ENCODE peak calls at places on chromosomes 7 and 10, in ten cellular contexts. One of them, this sample, is unnamed.

GRCh38 chr10:125060851-125061556 is 99.4 kb downstream of the CTBP2 start:
- DNase-seq in hepatic stellate cell: peak
- DNase-seq in SIG-M5: no peak
- DNase-seq in NCI-H2081: peak
- DNase-seq in stimulated activated CD4-positive, alpha-beta T cell treated with anti-CD3 and anti-CD28 coated beads, Interleukin-2, amount 100 ng/mL, for 48 hours: peak
- DNase-seq in AG04449: peak
- DNase-seq in CD4-positive, alpha-beta T cell: peak
- DNase-seq in activated CD4-positive, alpha-beta T cell treated with anti-CD3 and anti-CD28 coated beads for 36 hours: peak
- DNase-seq in activated T-cell treated with anti-CD3 and anti-CD28 coated beads, Interleukin-2, amount 50 U/mL, for 72 hours: peak
- DNase-seq in HuH-7.5: peak
- DNase-seq in this sample: peak

GRCh38 chr10:80416401-80417098 is 8.2 kb downstream of the PRXL2A start:
- DNase-seq in hepatic stellate cell: no peak
- DNase-seq in SIG-M5: no peak
- DNase-seq in NCI-H2081: no peak
- DNase-seq in stimulated activated CD4-positive, alpha-beta T cell treated with anti-CD3 and anti-CD28 coated beads, Interleukin-2, amount 100 ng/mL, for 48 hours: no peak
- DNase-seq in AG04449: no peak
- DNase-seq in CD4-positive, alpha-beta T cell: no peak
- DNase-seq in activated CD4-positive, alpha-beta T cell treated with anti-CD3 and anti-CD28 coated beads for 36 hours: no peak
- DNase-seq in activated T-cell treated with anti-CD3 and anti-CD28 coated beads, Interleukin-2, amount 50 U/mL, for 72 hours: no peak
- DNase-seq in HuH-7.5: no peak
- DNase-seq in this sample: no peak

GRCh38 chr10:28996345-28996744 is 292.5 kb upstream of the LYZL1 start:
- DNase-seq in hepatic stellate cell: no peak
- DNase-seq in SIG-M5: no peak
- DNase-seq in NCI-H2081: no peak
- DNase-seq in stimulated activated CD4-positive, alpha-beta T cell treated with anti-CD3 and anti-CD28 coated beads, Interleukin-2, amount 100 ng/mL, for 48 hours: no peak
- DNase-seq in AG04449: no peak
- DNase-seq in CD4-positive, alpha-beta T cell: no peak
- DNase-seq in activated CD4-positive, alpha-beta T cell treated with anti-CD3 and anti-CD28 coated beads for 36 hours: no peak
- DNase-seq in activated T-cell treated with anti-CD3 and anti-CD28 coated beads, Interleukin-2, amount 50 U/mL, for 72 hours: no peak
- DNase-seq in HuH-7.5: no peak
- DNase-seq in this sample: no peak

GRCh38 chr10:660980-661890 is 28.2 kb downstream of the DIP2C start:
- DNase-seq in hepatic stellate cell: no peak
- DNase-seq in SIG-M5: no peak
- DNase-seq in NCI-H2081: no peak
- DNase-seq in stimulated activated CD4-positive, alpha-beta T cell treated with anti-CD3 and anti-CD28 coated beads, Interleukin-2, amount 100 ng/mL, for 48 hours: no peak
- DNase-seq in AG04449: no peak
- DNase-seq in CD4-positive, alpha-beta T cell: no peak
- DNase-seq in activated CD4-positive, alpha-beta T cell treated with anti-CD3 and anti-CD28 coated beads for 36 hours: no peak
- DNase-seq in activated T-cell treated with anti-CD3 and anti-CD28 coated beads, Interleukin-2, amount 50 U/mL, for 72 hours: no peak
- DNase-seq in HuH-7.5: no peak
- DNase-seq in this sample: no peak

GRCh38 chr10:43235070-43235900 is 31.6 kb downstream of the RASGEF1A start:
- DNase-seq in hepatic stellate cell: no peak
- DNase-seq in SIG-M5: no peak
- DNase-seq in NCI-H2081: no peak
- DNase-seq in stimulated activated CD4-positive, alpha-beta T cell treated with anti-CD3 and anti-CD28 coated beads, Interleukin-2, amount 100 ng/mL, for 48 hours: no peak
- DNase-seq in AG04449: no peak
- DNase-seq in CD4-positive, alpha-beta T cell: no peak
- DNase-seq in activated CD4-positive, alpha-beta T cell treated with anti-CD3 and anti-CD28 coated beads for 36 hours: no peak
- DNase-seq in activated T-cell treated with anti-CD3 and anti-CD28 coated beads, Interleukin-2, amount 50 U/mL, for 72 hours: no peak
- DNase-seq in HuH-7.5: no peak
- DNase-seq in this sample: no peak

GRCh38 chr7:148042935-148043334 is 547.6 kb upstream of the C7orf33 start:
- DNase-seq in hepatic stellate cell: no peak
- DNase-seq in SIG-M5: no peak
- DNase-seq in NCI-H2081: peak
- DNase-seq in stimulated activated CD4-positive, alpha-beta T cell treated with anti-CD3 and anti-CD28 coated beads, Interleukin-2, amount 100 ng/mL, for 48 hours: no peak
- DNase-seq in AG04449: no peak
- DNase-seq in CD4-positive, alpha-beta T cell: no peak
- DNase-seq in activated CD4-positive, alpha-beta T cell treated with anti-CD3 and anti-CD28 coated beads for 36 hours: no peak
- DNase-seq in activated T-cell treated with anti-CD3 and anti-CD28 coated beads, Interleukin-2, amount 50 U/mL, for 72 hours: no peak
- DNase-seq in HuH-7.5: no peak
- DNase-seq in this sample: no peak

GRCh38 chr10:13656337-13657183 is 69.8 kb downstream of the PRPF18 start:
- DNase-seq in hepatic stellate cell: no peak
- DNase-seq in SIG-M5: no peak
- DNase-seq in NCI-H2081: no peak
- DNase-seq in stimulated activated CD4-positive, alpha-beta T cell treated with anti-CD3 and anti-CD28 coated beads, Interleukin-2, amount 100 ng/mL, for 48 hours: no peak
- DNase-seq in AG04449: no peak
- DNase-seq in CD4-positive, alpha-beta T cell: no peak
- DNase-seq in activated CD4-positive, alpha-beta T cell treated with anti-CD3 and anti-CD28 coated beads for 36 hours: no peak
- DNase-seq in activated T-cell treated with anti-CD3 and anti-CD28 coated beads, Interleukin-2, amount 50 U/mL, for 72 hours: no peak
- DNase-seq in HuH-7.5: no peak
- DNase-seq in this sample: no peak

GRCh38 chr7:156610601-156611000 is 30.0 kb upstream of the RNF32 start:
- DNase-seq in hepatic stellate cell: no peak
- DNase-seq in SIG-M5: no peak
- DNase-seq in NCI-H2081: no peak
- DNase-seq in stimulated activated CD4-positive, alpha-beta T cell treated with anti-CD3 and anti-CD28 coated beads, Interleukin-2, amount 100 ng/mL, for 48 hours: no peak
- DNase-seq in AG04449: no peak
- DNase-seq in CD4-positive, alpha-beta T cell: no peak
- DNase-seq in activated CD4-positive, alpha-beta T cell treated with anti-CD3 and anti-CD28 coated beads for 36 hours: no peak
- DNase-seq in activated T-cell treated with anti-CD3 and anti-CD28 coated beads, Interleukin-2, amount 50 U/mL, for 72 hours: no peak
- DNase-seq in HuH-7.5: no peak
- DNase-seq in this sample: no peak

GRCh38 chr7:77685219-77685618 is 11.0 kb upstream of the RSBN1L start:
- DNase-seq in hepatic stellate cell: no peak
- DNase-seq in SIG-M5: peak
- DNase-seq in NCI-H2081: peak
- DNase-seq in stimulated activated CD4-positive, alpha-beta T cell treated with anti-CD3 and anti-CD28 coated beads, Interleukin-2, amount 100 ng/mL, for 48 hours: no peak
- DNase-seq in AG04449: no peak
- DNase-seq in CD4-positive, alpha-beta T cell: no peak
- DNase-seq in activated CD4-positive, alpha-beta T cell treated with anti-CD3 and anti-CD28 coated beads for 36 hours: no peak
- DNase-seq in activated T-cell treated with anti-CD3 and anti-CD28 coated beads, Interleukin-2, amount 50 U/mL, for 72 hours: no peak
- DNase-seq in HuH-7.5: no peak
- DNase-seq in this sample: no peak

GRCh38 chr7:142745783-142746182 is 3.5 kb upstream of the PRSS1 start:
- DNase-seq in hepatic stellate cell: no peak
- DNase-seq in SIG-M5: no peak
- DNase-seq in NCI-H2081: no peak
- DNase-seq in stimulated activated CD4-positive, alpha-beta T cell treated with anti-CD3 and anti-CD28 coated beads, Interleukin-2, amount 100 ng/mL, for 48 hours: no peak
- DNase-seq in AG04449: no peak
- DNase-seq in CD4-positive, alpha-beta T cell: no peak
- DNase-seq in activated CD4-positive, alpha-beta T cell treated with anti-CD3 and anti-CD28 coated beads for 36 hours: no peak
- DNase-seq in activated T-cell treated with anti-CD3 and anti-CD28 coated beads, Interleukin-2, amount 50 U/mL, for 72 hours: no peak
- DNase-seq in HuH-7.5: no peak
- DNase-seq in this sample: no peak

GRCh38 chr7:155948423-155948822 is 136.2 kb upstream of the SHH start:
- DNase-seq in hepatic stellate cell: no peak
- DNase-seq in SIG-M5: no peak
- DNase-seq in NCI-H2081: no peak
- DNase-seq in stimulated activated CD4-positive, alpha-beta T cell treated with anti-CD3 and anti-CD28 coated beads, Interleukin-2, amount 100 ng/mL, for 48 hours: no peak
- DNase-seq in AG04449: no peak
- DNase-seq in CD4-positive, alpha-beta T cell: no peak
- DNase-seq in activated CD4-positive, alpha-beta T cell treated with anti-CD3 and anti-CD28 coated beads for 36 hours: no peak
- DNase-seq in activated T-cell treated with anti-CD3 and anti-CD28 coated beads, Interleukin-2, amount 50 U/mL, for 72 hours: no peak
- DNase-seq in HuH-7.5: no peak
- DNase-seq in this sample: no peak

GRCh38 chr10:103783686-103784085 is 71.7 kb downstream of the SH3PXD2A start:
- DNase-seq in hepatic stellate cell: no peak
- DNase-seq in SIG-M5: no peak
- DNase-seq in NCI-H2081: no peak
- DNase-seq in stimulated activated CD4-positive, alpha-beta T cell treated with anti-CD3 and anti-CD28 coated beads, Interleukin-2, amount 100 ng/mL, for 48 hours: no peak
- DNase-seq in AG04449: no peak
- DNase-seq in CD4-positive, alpha-beta T cell: no peak
- DNase-seq in activated CD4-positive, alpha-beta T cell treated with anti-CD3 and anti-CD28 coated beads for 36 hours: no peak
- DNase-seq in activated T-cell treated with anti-CD3 and anti-CD28 coated beads, Interleukin-2, amount 50 U/mL, for 72 hours: no peak
- DNase-seq in HuH-7.5: no peak
- DNase-seq in this sample: peak

GRCh38 chr7:19113855-19114590 is 3.4 kb downstream of the TWIST1 start:
- DNase-seq in hepatic stellate cell: peak
- DNase-seq in SIG-M5: no peak
- DNase-seq in NCI-H2081: no peak
- DNase-seq in stimulated activated CD4-positive, alpha-beta T cell treated with anti-CD3 and anti-CD28 coated beads, Interleukin-2, amount 100 ng/mL, for 48 hours: no peak
- DNase-seq in AG04449: no peak
- DNase-seq in CD4-positive, alpha-beta T cell: no peak
- DNase-seq in activated CD4-positive, alpha-beta T cell treated with anti-CD3 and anti-CD28 coated beads for 36 hours: no peak
- DNase-seq in activated T-cell treated with anti-CD3 and anti-CD28 coated beads, Interleukin-2, amount 50 U/mL, for 72 hours: no peak
- DNase-seq in HuH-7.5: no peak
- DNase-seq in this sample: no peak

GRCh38 chr7:43175525-43176200 is 63.2 kb downstream of the HECW1 start:
- DNase-seq in hepatic stellate cell: no peak
- DNase-seq in SIG-M5: no peak
- DNase-seq in NCI-H2081: no peak
- DNase-seq in stimulated activated CD4-positive, alpha-beta T cell treated with anti-CD3 and anti-CD28 coated beads, Interleukin-2, amount 100 ng/mL, for 48 hours: no peak
- DNase-seq in AG04449: no peak
- DNase-seq in CD4-positive, alpha-beta T cell: no peak
- DNase-seq in activated CD4-positive, alpha-beta T cell treated with anti-CD3 and anti-CD28 coated beads for 36 hours: no peak
- DNase-seq in activated T-cell treated with anti-CD3 and anti-CD28 coated beads, Interleukin-2, amount 50 U/mL, for 72 hours: no peak
- DNase-seq in HuH-7.5: no peak
- DNase-seq in this sample: no peak

GRCh38 chr10:26855186-26855585 is 5.6 kb downstream of the ABI1 start:
- DNase-seq in hepatic stellate cell: no peak
- DNase-seq in SIG-M5: no peak
- DNase-seq in NCI-H2081: no peak
- DNase-seq in stimulated activated CD4-positive, alpha-beta T cell treated with anti-CD3 and anti-CD28 coated beads, Interleukin-2, amount 100 ng/mL, for 48 hours: no peak
- DNase-seq in AG04449: no peak
- DNase-seq in CD4-positive, alpha-beta T cell: no peak
- DNase-seq in activated CD4-positive, alpha-beta T cell treated with anti-CD3 and anti-CD28 coated beads for 36 hours: no peak
- DNase-seq in activated T-cell treated with anti-CD3 and anti-CD28 coated beads, Interleukin-2, amount 50 U/mL, for 72 hours: no peak
- DNase-seq in HuH-7.5: no peak
- DNase-seq in this sample: no peak

GRCh38 chr10:49633327-49634045 is 19.6 kb downstream of the CHAT start:
- DNase-seq in hepatic stellate cell: no peak
- DNase-seq in SIG-M5: no peak
- DNase-seq in NCI-H2081: peak
- DNase-seq in stimulated activated CD4-positive, alpha-beta T cell treated with anti-CD3 and anti-CD28 coated beads, Interleukin-2, amount 100 ng/mL, for 48 hours: no peak
- DNase-seq in AG04449: no peak
- DNase-seq in CD4-positive, alpha-beta T cell: no peak
- DNase-seq in activated CD4-positive, alpha-beta T cell treated with anti-CD3 and anti-CD28 coated beads for 36 hours: no peak
- DNase-seq in activated T-cell treated with anti-CD3 and anti-CD28 coated beads, Interleukin-2, amount 50 U/mL, for 72 hours: no peak
- DNase-seq in HuH-7.5: no peak
- DNase-seq in this sample: no peak

GRCh38 chr7:87876759-87877234 is 504 bp downstream of the DBF4 start:
- DNase-seq in hepatic stellate cell: peak
- DNase-seq in SIG-M5: no peak
- DNase-seq in NCI-H2081: peak
- DNase-seq in stimulated activated CD4-positive, alpha-beta T cell treated with anti-CD3 and anti-CD28 coated beads, Interleukin-2, amount 100 ng/mL, for 48 hours: peak
- DNase-seq in AG04449: no peak
- DNase-seq in CD4-positive, alpha-beta T cell: peak
- DNase-seq in activated CD4-positive, alpha-beta T cell treated with anti-CD3 and anti-CD28 coated beads for 36 hours: peak
- DNase-seq in activated T-cell treated with anti-CD3 and anti-CD28 coated beads, Interleukin-2, amount 50 U/mL, for 72 hours: peak
- DNase-seq in HuH-7.5: peak
- DNase-seq in this sample: peak

GRCh38 chr10:129614341-129614740 is 147.3 kb downstream of the MGMT start:
- DNase-seq in hepatic stellate cell: no peak
- DNase-seq in SIG-M5: no peak
- DNase-seq in NCI-H2081: no peak
- DNase-seq in stimulated activated CD4-positive, alpha-beta T cell treated with anti-CD3 and anti-CD28 coated beads, Interleukin-2, amount 100 ng/mL, for 48 hours: no peak
- DNase-seq in AG04449: no peak
- DNase-seq in CD4-positive, alpha-beta T cell: no peak
- DNase-seq in activated CD4-positive, alpha-beta T cell treated with anti-CD3 and anti-CD28 coated beads for 36 hours: no peak
- DNase-seq in activated T-cell treated with anti-CD3 and anti-CD28 coated beads, Interleukin-2, amount 50 U/mL, for 72 hours: no peak
- DNase-seq in HuH-7.5: no peak
- DNase-seq in this sample: no peak

GRCh38 chr10:73802276-73802991 is 9.0 kb downstream of the NDST2 start:
- DNase-seq in hepatic stellate cell: peak
- DNase-seq in SIG-M5: no peak
- DNase-seq in NCI-H2081: no peak
- DNase-seq in stimulated activated CD4-positive, alpha-beta T cell treated with anti-CD3 and anti-CD28 coated beads, Interleukin-2, amount 100 ng/mL, for 48 hours: no peak
- DNase-seq in AG04449: no peak
- DNase-seq in CD4-positive, alpha-beta T cell: no peak
- DNase-seq in activated CD4-positive, alpha-beta T cell treated with anti-CD3 and anti-CD28 coated beads for 36 hours: no peak
- DNase-seq in activated T-cell treated with anti-CD3 and anti-CD28 coated beads, Interleukin-2, amount 50 U/mL, for 72 hours: no peak
- DNase-seq in HuH-7.5: no peak
- DNase-seq in this sample: no peak

GRCh38 chr7:105011771-105012502 is 2.1 kb upstream of the KMT2E start:
- DNase-seq in hepatic stellate cell: no peak
- DNase-seq in SIG-M5: no peak
- DNase-seq in NCI-H2081: no peak
- DNase-seq in stimulated activated CD4-positive, alpha-beta T cell treated with anti-CD3 and anti-CD28 coated beads, Interleukin-2, amount 100 ng/mL, for 48 hours: peak
- DNase-seq in AG04449: no peak
- DNase-seq in CD4-positive, alpha-beta T cell: no peak
- DNase-seq in activated CD4-positive, alpha-beta T cell treated with anti-CD3 and anti-CD28 coated beads for 36 hours: peak
- DNase-seq in activated T-cell treated with anti-CD3 and anti-CD28 coated beads, Interleukin-2, amount 50 U/mL, for 72 hours: peak
- DNase-seq in HuH-7.5: no peak
- DNase-seq in this sample: no peak

GRCh38 chr7:34939175-34939574 is 98.1 kb downstream of the DPY19L1 start:
- DNase-seq in hepatic stellate cell: peak
- DNase-seq in SIG-M5: no peak
- DNase-seq in NCI-H2081: no peak
- DNase-seq in stimulated activated CD4-positive, alpha-beta T cell treated with anti-CD3 and anti-CD28 coated beads, Interleukin-2, amount 100 ng/mL, for 48 hours: no peak
- DNase-seq in AG04449: peak
- DNase-seq in CD4-positive, alpha-beta T cell: no peak
- DNase-seq in activated CD4-positive, alpha-beta T cell treated with anti-CD3 and anti-CD28 coated beads for 36 hours: no peak
- DNase-seq in activated T-cell treated with anti-CD3 and anti-CD28 coated beads, Interleukin-2, amount 50 U/mL, for 72 hours: no peak
- DNase-seq in HuH-7.5: peak
- DNase-seq in this sample: no peak

GRCh38 chr10:116109881-116110280 is 163.1 kb downstream of the GFRA1 start:
- DNase-seq in hepatic stellate cell: no peak
- DNase-seq in SIG-M5: no peak
- DNase-seq in NCI-H2081: no peak
- DNase-seq in stimulated activated CD4-positive, alpha-beta T cell treated with anti-CD3 and anti-CD28 coated beads, Interleukin-2, amount 100 ng/mL, for 48 hours: no peak
- DNase-seq in AG04449: no peak
- DNase-seq in CD4-positive, alpha-beta T cell: no peak
- DNase-seq in activated CD4-positive, alpha-beta T cell treated with anti-CD3 and anti-CD28 coated beads for 36 hours: no peak
- DNase-seq in activated T-cell treated with anti-CD3 and anti-CD28 coated beads, Interleukin-2, amount 50 U/mL, for 72 hours: no peak
- DNase-seq in HuH-7.5: no peak
- DNase-seq in this sample: no peak